ENCODE peak calls at places on chromosome 10, in four cellular contexts. T is left ventricle myocardium inferior, Q is ovary, J is heart left ventricle. G is an unnamed sample.

GRCh38 chr10:43199684-43200537 is 61.7 kb downstream of the CSGALNACT2 start:
- DNase-seq in Q (no peak), J (no peak), T (no peak), G (no peak)

GRCh38 chr10:92692085-92692671 is 2.4 kb downstream of the HHEX start:
- DNase-seq in Q (no peak), J (no peak), T (no peak), G (no peak)

GRCh38 chr10:116715396-116715795 is 27.0 kb downstream of the HSPA12A start:
- DNase-seq in J (no peak), Q (no peak), T (no peak), G (no peak)

GRCh38 chr10:27529010-27529783 is 25.1 kb downstream of the RAB18 start:
- DNase-seq in J (no peak), Q (no peak), T (no peak), G (no peak)

GRCh38 chr10:132219486-132219885 is 32.7 kb downstream of the DPYSL4 start:
- DNase-seq in T (no peak), J (no peak), Q (no peak), G (no peak)

GRCh38 chr10:70348228-70348850 is 34.1 kb downstream of the LRRC20 start:
- DNase-seq in J (peak), Q (peak), T (no peak), G (no peak)

GRCh38 chr10:82768040-82768439 is 893.0 kb downstream of the NRG3 start:
- DNase-seq in J (no peak), T (no peak), Q (no peak), G (no peak)

GRCh38 chr10:106401967-106402366 is 762.5 kb downstream of the SORCS1 start:
- DNase-seq in T (no peak), J (no peak), Q (no peak), G (no peak)

GRCh38 chr10:125057158-125058001 is 103.0 kb downstream of the CTBP2 start:
- DNase-seq in Q (peak), J (peak), T (peak), G (peak)

GRCh38 chr10:48924988-48925387 is 14.7 kb downstream of the LRRC18 start:
- DNase-seq in J (no peak), T (no peak), Q (no peak), G (no peak)

GRCh38 chr10:70914316-70914864 is 26.0 kb upstream of the PCBD1 start:
- DNase-seq in Q (no peak), T (no peak), J (peak), G (no peak)

GRCh38 chr10:1467450-1467849 is 269.9 kb downstream of the ADARB2 start:
- DNase-seq in Q (no peak), J (no peak), T (no peak), G (no peak)

GRCh38 chr10:7302393-7303054 is 108.3 kb downstream of the SFMBT2 start:
- DNase-seq in T (no peak), Q (no peak), J (no peak), G (no peak)

GRCh38 chr10:22824984-22825383 is 102.9 kb upstream of the ARMC3 start:
- DNase-seq in Q (no peak), T (no peak), J (no peak), G (no peak)

GRCh38 chr10:116764979-116765378 is 22.6 kb upstream of the HSPA12A start:
- DNase-seq in Q (no peak), J (no peak), T (no peak), G (no peak)

GRCh38 chr10:49081532-49082275 is 33.6 kb downstream of the VSTM4 start:
- DNase-seq in T (peak), Q (peak), J (peak), G (peak)

GRCh38 chr10:110671788-110672579 is 27.8 kb downstream of the RBM20 start:
- DNase-seq in J (peak), T (peak), Q (peak), G (peak)

GRCh38 chr10:12193193-12193592 is 2.5 kb downstream of the NUDT5 start:
- DNase-seq in Q (no peak), T (no peak), J (no peak), G (no peak)

GRCh38 chr10:14910953-14911352 is 32.3 kb downstream of the SUV39H2 start:
- DNase-seq in J (no peak), Q (no peak), T (no peak), G (no peak)

GRCh38 chr10:113183543-113183942 is 233.5 kb downstream of the TCF7L2 start:
- DNase-seq in T (no peak), Q (no peak), J (no peak), G (no peak)

GRCh38 chr10:101319241-101319915 is 34.6 kb upstream of the BTRC start:
- DNase-seq in Q (no peak), J (no peak), T (no peak), G (no peak)

GRCh38 chr10:131311661-131312260 is at the start of gene TCERG1L:
- DNase-seq in J (no peak), T (no peak), Q (peak), G (no peak)

GRCh38 chr10:113407218-113407617 is 145.6 kb upstream of the HABP2 start:
- DNase-seq in Q (no peak), J (no peak), T (no peak), G (no peak)

GRCh38 chr10:1726861-1727260 is 10.5 kb downstream of the ADARB2 start:
- DNase-seq in J (no peak), Q (no peak), T (no peak), G (no peak)

GRCh38 chr10:74892874-74893273 is 66.5 kb downstream of the KAT6B start:
- DNase-seq in Q (no peak), J (no peak), T (no peak), G (no peak)

GRCh38 chr10:105291571-105291970 is 650.5 kb downstream of the SORCS3 start:
- DNase-seq in Q (no peak), T (no peak), J (no peak), G (no peak)

GRCh38 chr10:6382081-6382480 is 179.3 kb downstream of the PFKFB3 start:
- DNase-seq in J (no peak), T (no peak), Q (no peak), G (no peak)

GRCh38 chr10:85767936-85768335 is 598.7 kb downstream of the GRID1 start:
- DNase-seq in J (no peak), T (no peak), Q (no peak), G (no peak)

GRCh38 chr10:44827431-44828006 is 83.6 kb upstream of the TMEM72 start:
- DNase-seq in J (peak), Q (no peak), T (peak), G (no peak)

GRCh38 chr10:114708717-114709352 is 50.8 kb upstream of the ABLIM1 start:
- DNase-seq in T (no peak), Q (no peak), J (no peak), G (peak)

GRCh38 chr10:97795886-97796285 is 24.1 kb upstream of the SFRP5 start:
- DNase-seq in T (no peak), J (no peak), Q (no peak), G (no peak)

GRCh38 chr10:130416334-130416950 is 280.3 kb downstream of the GLRX3 start:
- DNase-seq in J (no peak), T (no peak), Q (no peak), G (no peak)

DNA sequence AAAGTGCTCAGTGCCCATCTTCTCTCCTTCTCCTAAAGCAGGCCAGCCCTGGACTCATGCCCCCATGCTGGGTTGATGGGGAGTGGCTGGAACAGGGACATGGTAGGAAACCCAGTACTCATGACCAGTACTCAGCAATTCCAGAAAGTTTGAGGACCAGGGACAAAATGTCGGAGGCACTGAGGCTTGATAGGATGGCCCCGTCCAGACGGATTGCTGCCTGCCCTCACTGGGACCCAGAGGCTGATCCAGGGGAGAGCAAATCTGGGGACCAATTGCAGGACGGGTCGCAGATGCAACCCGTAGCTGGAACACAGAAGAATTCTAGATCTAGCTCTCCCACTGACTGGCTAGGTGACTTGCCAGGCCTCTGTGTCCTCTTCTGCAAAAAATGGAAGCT is 5.1 kb downstream of the ZCCHC24 start:
- DNase-seq in J (no peak), Q (no peak), T (no peak), G (no peak)
- H3K4me3 ChIP-seq in J (no peak), Q (no peak), T (no peak), G (no peak)

DNA sequence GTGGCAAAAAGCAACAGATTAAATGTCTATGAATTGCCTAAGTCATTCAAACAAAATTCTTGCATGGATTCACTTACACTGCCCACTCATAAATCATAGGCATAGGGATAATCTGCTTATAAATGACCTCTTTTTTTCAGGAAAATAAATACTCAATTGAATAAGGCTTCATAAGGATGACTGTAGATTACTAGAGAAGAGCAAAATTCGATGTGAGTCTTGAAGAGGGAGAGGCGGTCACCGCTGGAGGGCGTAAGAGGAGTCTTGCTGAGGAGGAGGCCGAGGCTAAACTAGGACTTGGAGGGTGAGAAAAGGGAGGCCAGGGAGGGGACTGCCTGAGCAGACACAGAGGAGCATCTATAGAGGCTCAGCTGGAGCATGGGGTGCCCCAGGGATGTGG is 135.4 kb upstream of the RSU1 start:
- DNase-seq in T (no peak), J (no peak), Q (no peak), G (no peak)
- TF ChIP-seq CTCF in T (no peak), J (no peak), Q (no peak), G (no peak)

DNA sequence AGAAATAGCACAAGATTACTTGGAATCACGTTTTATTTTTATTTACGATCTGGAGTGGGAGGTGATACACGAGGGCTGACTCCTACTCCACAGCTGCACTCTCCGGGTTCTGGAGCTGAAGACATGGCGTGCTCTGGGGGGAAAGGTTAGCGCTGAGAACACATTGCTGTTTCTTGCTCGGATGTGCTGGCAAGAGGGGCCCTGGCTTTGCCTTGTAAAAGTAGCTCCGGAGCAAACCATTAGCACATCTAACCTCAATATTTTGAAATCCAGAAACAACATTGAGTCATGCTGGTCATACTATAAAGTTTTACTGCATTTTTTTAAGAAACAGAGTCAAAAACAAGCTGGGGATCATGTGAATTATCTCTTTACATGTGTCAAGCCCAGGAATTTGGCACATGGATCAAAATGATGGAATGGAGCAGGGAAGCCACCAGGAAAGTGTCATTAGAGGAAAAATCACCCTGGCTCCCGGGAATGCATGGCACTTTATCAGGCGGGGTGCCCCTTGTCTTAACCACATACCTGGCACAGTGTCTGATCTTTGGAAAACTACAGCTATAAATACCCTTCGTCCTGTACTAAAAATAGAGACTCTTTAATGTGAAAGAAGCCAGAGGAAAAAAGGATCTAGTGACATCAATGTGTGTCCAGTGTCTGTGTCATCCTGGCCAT is 31.6 kb upstream of the LYZL1 start:
- DNase-seq in Q (peak), J (peak), T (peak), G (peak)
- H3K4me3 ChIP-seq in Q (no peak), J (no peak), T (peak), G (no peak)

DNA sequence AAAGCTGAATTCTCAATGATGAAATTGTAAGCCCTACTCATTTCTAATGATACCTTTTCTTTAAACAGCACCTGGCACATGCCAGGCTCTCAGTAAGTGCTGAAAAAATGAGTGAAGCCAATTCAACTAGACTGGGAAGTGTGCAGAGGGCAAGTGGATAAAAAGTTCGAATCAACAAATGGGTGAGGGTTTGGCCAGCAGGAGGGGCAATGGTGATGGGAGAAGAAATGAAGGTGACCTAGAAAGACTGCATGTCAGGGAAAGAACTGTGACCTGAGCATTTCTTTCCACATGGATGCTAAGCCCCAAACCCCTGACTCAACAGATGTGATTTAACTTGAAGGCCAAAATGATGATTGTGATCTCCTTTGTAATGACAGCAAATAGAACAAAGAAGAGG is 54.6 kb downstream of the DKK1 start:
- DNase-seq in Q (no peak), J (no peak), T (no peak), G (no peak)
- TF ChIP-seq CTCF in Q (no peak), J (no peak), T (no peak), G (no peak)

G was measured in astrocyte of the cerebellum.